ENCODE peak calls at places on chromosome 4, in eight cellular contexts. One of them, this sample, is unnamed. For H3K36me3, the result is how much of the 10 kb centered on the place peaks cover.

GRCh38 chr4:61505773-61506640 is 305.9 kb downstream of the ADGRL3 start:
- DNase-seq in PC-3: no peak
- DNase-seq in GM23338: no peak
- DNase-seq in OCI-LY7: no peak
- DNase-seq in HCT116: no peak
- DNase-seq in GM23248: no peak
- DNase-seq in MM.1S: no peak
- DNase-seq in neural progenitor cell: peak
- DNase-seq in this sample: no peak

GRCh38 chr4:121736735-121737351 is 28.1 kb downstream of the SMIM43 start:
- DNase-seq in OCI-LY7: peak
- DNase-seq in HCT116: peak
- DNase-seq in MM.1S: peak
- DNase-seq in GM23338: peak
- DNase-seq in neural progenitor cell: peak
- DNase-seq in GM23248: peak
- DNase-seq in PC-3: peak
- DNase-seq in this sample: peak

GRCh38 chr4:38663021-38663800 is 788 bp upstream of the KLF3 start:
- DNase-seq in OCI-LY7: peak
- DNase-seq in GM23248: peak
- DNase-seq in GM23338: peak
- DNase-seq in neural progenitor cell: peak
- DNase-seq in HCT116: no peak
- DNase-seq in MM.1S: no peak
- DNase-seq in PC-3: no peak
- DNase-seq in this sample: no peak

GRCh38 chr4:81963506-81964020 is 410.2 kb downstream of the HNRNPD start:
- DNase-seq in GM23338: peak
- DNase-seq in GM23248: no peak
- DNase-seq in HCT116: no peak
- DNase-seq in OCI-LY7: no peak
- DNase-seq in MM.1S: no peak
- DNase-seq in neural progenitor cell: peak
- DNase-seq in PC-3: no peak
- DNase-seq in this sample: no peak

GRCh38 chr4:184644553-184645307 is 4.5 kb downstream of the CASP3 start:
- DNase-seq in GM23248: peak
- DNase-seq in OCI-LY7: no peak
- DNase-seq in HCT116: no peak
- DNase-seq in neural progenitor cell: no peak
- DNase-seq in MM.1S: no peak
- DNase-seq in PC-3: no peak
- DNase-seq in GM23338: peak
- DNase-seq in this sample: no peak

GRCh38 chr4:122285285-122285684 is 93.5 kb upstream of the ADAD1 start:
- DNase-seq in GM23248: peak
- DNase-seq in OCI-LY7: no peak
- DNase-seq in MM.1S: no peak
- DNase-seq in HCT116: no peak
- DNase-seq in GM23338: no peak
- DNase-seq in PC-3: peak
- DNase-seq in neural progenitor cell: no peak
- DNase-seq in this sample: no peak

GRCh38 chr4:52846502-52846901 is 15.6 kb upstream of the RASL11B start:
- DNase-seq in neural progenitor cell: no peak
- DNase-seq in PC-3: no peak
- DNase-seq in GM23338: no peak
- DNase-seq in HCT116: no peak
- DNase-seq in OCI-LY7: no peak
- DNase-seq in GM23248: no peak
- DNase-seq in MM.1S: no peak
- DNase-seq in this sample: no peak

GRCh38 chr4:109266891-109267290 is 35.6 kb downstream of the COL25A1 start:
- DNase-seq in neural progenitor cell: no peak
- DNase-seq in GM23248: no peak
- DNase-seq in OCI-LY7: no peak
- DNase-seq in HCT116: no peak
- DNase-seq in GM23338: no peak
- DNase-seq in MM.1S: peak
- DNase-seq in PC-3: no peak
- DNase-seq in this sample: no peak

GRCh38 chr4:184361443-184361842 is 112.9 kb downstream of the IRF2 start:
- DNase-seq in GM23338: no peak
- DNase-seq in neural progenitor cell: no peak
- DNase-seq in OCI-LY7: no peak
- DNase-seq in GM23248: peak
- DNase-seq in MM.1S: no peak
- DNase-seq in PC-3: no peak
- DNase-seq in HCT116: no peak
- DNase-seq in this sample: no peak

GRCh38 chr4:126182801-126183200 is 868.0 kb downstream of the FAT4 start:
- DNase-seq in PC-3: no peak
- DNase-seq in OCI-LY7: no peak
- DNase-seq in GM23338: no peak
- DNase-seq in HCT116: no peak
- DNase-seq in GM23248: no peak
- DNase-seq in neural progenitor cell: no peak
- DNase-seq in MM.1S: no peak
- DNase-seq in this sample: no peak
- TF ChIP-seq EZH2phosphoT487 in PC-3: no peak
- TF ChIP-seq EZH2phosphoT487 in OCI-LY7: no peak
- TF ChIP-seq EZH2phosphoT487 in GM23338: no peak
- TF ChIP-seq EZH2phosphoT487 in HCT116: no peak
- TF ChIP-seq EZH2phosphoT487 in GM23248: no peak
- TF ChIP-seq EZH2phosphoT487 in neural progenitor cell: no peak
- TF ChIP-seq EZH2phosphoT487 in MM.1S: no peak
- TF ChIP-seq EZH2phosphoT487 in this sample: no peak

GRCh38 chr4:145812902-145813301 is 125.7 kb downstream of the ZNF827 start:
- DNase-seq in MM.1S: no peak
- DNase-seq in GM23338: no peak
- DNase-seq in GM23248: no peak
- DNase-seq in neural progenitor cell: no peak
- DNase-seq in HCT116: peak
- DNase-seq in OCI-LY7: no peak
- DNase-seq in PC-3: peak
- DNase-seq in this sample: no peak
- H3K36me3 ChIP-seq in MM.1S: under half
- H3K36me3 ChIP-seq in GM23338: under half
- H3K36me3 ChIP-seq in GM23248: under half
- H3K36me3 ChIP-seq in neural progenitor cell: under half
- H3K36me3 ChIP-seq in HCT116: under half
- H3K36me3 ChIP-seq in OCI-LY7: half or more
- H3K36me3 ChIP-seq in PC-3: under half
- H3K36me3 ChIP-seq in this sample: under half

DNA sequence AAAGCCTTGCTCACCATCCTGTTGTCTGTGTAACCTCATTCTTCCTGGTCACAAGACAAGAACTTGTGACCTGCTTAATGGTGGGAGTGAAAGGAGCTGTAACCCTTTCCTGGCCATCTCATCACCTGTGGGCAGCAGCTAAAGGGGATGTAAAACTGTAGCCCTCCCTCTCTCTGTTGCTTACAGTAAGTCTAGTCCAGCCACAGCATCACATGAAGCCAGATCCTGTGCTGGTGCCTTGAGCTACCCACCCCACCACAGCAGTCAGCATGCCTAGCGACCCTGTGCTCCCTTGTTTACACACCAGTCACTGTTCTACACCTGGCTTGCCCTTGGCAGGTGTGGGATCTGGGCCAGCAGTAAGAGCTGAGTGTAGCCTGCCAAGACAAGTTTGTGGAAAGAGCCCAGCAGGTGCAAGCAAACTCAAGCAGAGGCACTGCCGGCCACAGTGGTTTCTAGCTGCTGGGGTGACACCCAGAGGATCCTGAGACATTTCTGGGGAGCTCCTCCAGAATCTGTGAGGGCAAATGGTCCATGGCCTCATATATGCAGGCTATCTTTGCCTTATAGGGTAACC is 41.0 kb downstream of the UGT2B28 start:
- DNase-seq in GM23248: no peak
- DNase-seq in HCT116: no peak
- DNase-seq in PC-3: no peak
- DNase-seq in OCI-LY7: no peak
- DNase-seq in MM.1S: peak
- DNase-seq in GM23338: no peak
- DNase-seq in neural progenitor cell: no peak
- DNase-seq in this sample: no peak
- TF ChIP-seq EZH2phosphoT487 in GM23248: no peak
- TF ChIP-seq EZH2phosphoT487 in HCT116: no peak
- TF ChIP-seq EZH2phosphoT487 in PC-3: no peak
- TF ChIP-seq EZH2phosphoT487 in OCI-LY7: no peak
- TF ChIP-seq EZH2phosphoT487 in MM.1S: no peak
- TF ChIP-seq EZH2phosphoT487 in GM23338: no peak
- TF ChIP-seq EZH2phosphoT487 in neural progenitor cell: no peak
- TF ChIP-seq EZH2phosphoT487 in this sample: no peak

DNA sequence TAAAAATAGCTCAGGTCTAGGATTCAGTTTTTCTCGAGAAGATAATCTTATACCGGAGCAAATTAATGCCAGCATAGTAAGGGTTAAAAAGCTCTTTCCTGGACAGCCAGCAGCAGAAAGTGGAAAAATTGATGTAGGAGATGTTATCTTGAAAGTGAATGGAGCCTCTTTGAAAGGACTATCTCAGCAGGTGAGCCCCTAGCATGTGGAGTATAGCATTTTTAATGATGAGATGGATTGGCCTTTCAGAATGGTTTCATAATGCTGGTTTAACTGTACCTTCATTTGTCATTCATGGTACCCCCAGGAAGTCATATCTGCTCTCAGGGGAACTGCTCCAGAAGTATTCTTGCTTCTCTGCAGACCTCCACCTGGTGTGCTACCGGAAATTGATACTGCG is 79.4 kb downstream of the SLC10A6 start:
- DNase-seq in GM23248: no peak
- DNase-seq in MM.1S: no peak
- DNase-seq in neural progenitor cell: no peak
- DNase-seq in GM23338: no peak
- DNase-seq in PC-3: no peak
- DNase-seq in HCT116: no peak
- DNase-seq in OCI-LY7: no peak
- DNase-seq in this sample: no peak
- H3K36me3 ChIP-seq in GM23248: half or more
- H3K36me3 ChIP-seq in MM.1S: under half
- H3K36me3 ChIP-seq in neural progenitor cell: half or more
- H3K36me3 ChIP-seq in GM23338: under half
- H3K36me3 ChIP-seq in PC-3: under half
- H3K36me3 ChIP-seq in HCT116: under half
- H3K36me3 ChIP-seq in OCI-LY7: under half
- H3K36me3 ChIP-seq in this sample: under half

GRCh38 chr4:1747603-1747967 is 26.3 kb downstream of the TACC3 start:
- DNase-seq in OCI-LY7: no peak
- DNase-seq in neural progenitor cell: no peak
- DNase-seq in MM.1S: no peak
- DNase-seq in GM23338: no peak
- DNase-seq in GM23248: no peak
- DNase-seq in PC-3: no peak
- DNase-seq in HCT116: no peak
- DNase-seq in this sample: no peak

GRCh38 chr4:1745697-1746096 is 24.4 kb downstream of the TACC3 start:
- DNase-seq in GM23338: no peak
- DNase-seq in neural progenitor cell: no peak
- DNase-seq in PC-3: no peak
- DNase-seq in MM.1S: no peak
- DNase-seq in HCT116: no peak
- DNase-seq in GM23248: no peak
- DNase-seq in OCI-LY7: no peak
- DNase-seq in this sample: no peak

GRCh38 chr4:1746919-1747602 is 25.7 kb downstream of the TACC3 start:
- DNase-seq in GM23248: no peak
- DNase-seq in PC-3: no peak
- DNase-seq in MM.1S: no peak
- DNase-seq in GM23338: no peak
- DNase-seq in neural progenitor cell: no peak
- DNase-seq in HCT116: no peak
- DNase-seq in OCI-LY7: no peak
- DNase-seq in this sample: no peak

GRCh38 chr4:1745165-1745564 is 23.8 kb downstream of the TACC3 start:
- DNase-seq in MM.1S: no peak
- DNase-seq in GM23248: no peak
- DNase-seq in HCT116: no peak
- DNase-seq in OCI-LY7: no peak
- DNase-seq in PC-3: no peak
- DNase-seq in neural progenitor cell: no peak
- DNase-seq in GM23338: no peak
- DNase-seq in this sample: no peak

DNA sequence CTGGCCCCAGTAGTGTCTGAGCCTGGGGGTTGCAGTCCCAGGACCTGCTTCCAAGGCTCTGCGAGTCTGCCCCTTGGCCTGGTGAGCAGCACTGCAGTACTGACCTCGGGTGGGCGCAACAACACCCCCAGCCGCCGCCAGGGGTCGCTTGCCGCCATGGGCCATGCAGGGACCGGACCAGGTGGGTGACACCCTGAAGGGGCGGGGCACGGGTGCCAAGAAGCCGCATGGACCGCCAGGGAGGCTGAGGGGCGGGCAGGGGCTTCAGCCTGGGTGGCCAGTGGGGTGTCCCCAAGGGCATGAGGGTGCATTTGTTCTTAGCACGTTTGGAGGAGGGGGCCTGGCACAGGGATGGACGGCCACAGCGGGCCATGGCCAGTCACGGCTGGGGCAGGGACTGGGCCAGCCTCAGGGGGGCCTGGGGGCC is 25.0 kb downstream of the TACC3 start:
- DNase-seq in OCI-LY7: peak
- DNase-seq in GM23338: peak
- DNase-seq in MM.1S: peak
- DNase-seq in HCT116: peak
- DNase-seq in PC-3: peak
- DNase-seq in GM23248: peak
- DNase-seq in neural progenitor cell: peak
- DNase-seq in this sample: peak
- TF ChIP-seq EZH2phosphoT487 in OCI-LY7: no peak
- TF ChIP-seq EZH2phosphoT487 in GM23338: no peak
- TF ChIP-seq EZH2phosphoT487 in MM.1S: no peak
- TF ChIP-seq EZH2phosphoT487 in HCT116: no peak
- TF ChIP-seq EZH2phosphoT487 in PC-3: no peak
- TF ChIP-seq EZH2phosphoT487 in GM23248: no peak
- TF ChIP-seq EZH2phosphoT487 in neural progenitor cell: no peak
- TF ChIP-seq EZH2phosphoT487 in this sample: no peak

GRCh38 chr4:71006203-71006907 is 12.9 kb downstream of the DCK start:
- DNase-seq in PC-3: no peak
- DNase-seq in HCT116: no peak
- DNase-seq in MM.1S: peak
- DNase-seq in GM23338: no peak
- DNase-seq in neural progenitor cell: no peak
- DNase-seq in GM23248: no peak
- DNase-seq in OCI-LY7: peak
- DNase-seq in this sample: no peak
- H3K36me3 ChIP-seq in PC-3: under half
- H3K36me3 ChIP-seq in HCT116: under half
- H3K36me3 ChIP-seq in MM.1S: under half
- H3K36me3 ChIP-seq in GM23338: under half
- H3K36me3 ChIP-seq in neural progenitor cell: under half
- H3K36me3 ChIP-seq in GM23248: under half
- H3K36me3 ChIP-seq in OCI-LY7: half or more
- H3K36me3 ChIP-seq in this sample: under half